ENCODE peak calls at places on chromosome 11, in four cellular contexts. L is IMR-90, E is H1, O is H9. X is an unnamed sample.
A peak's percentile ranks its signal among the peaks of the same experiment; 100 is the strongest.

GRCh38 chr11:88819616-88820015 is 246.2 kb downstream of the GRM5 start:
- DNase-seq in O (no peak), E (no peak), L (no peak), X (no peak)

GRCh38 chr11:692824-693414 is 2.1 kb downstream of the DEAF1 start:
- DNase-seq in L (no peak), E (no peak), O (no peak), X (no peak)

GRCh38 chr11:7278314-7278917 is 26.7 kb downstream of the SYT9 start:
- DNase-seq in O (peak; percentile 37), L (peak; percentile 34), E (no peak), X (peak; percentile 51)

GRCh38 chr11:58927393-58928081 is 11.8 kb upstream of the GLYATL1 start:
- DNase-seq in E (peak; percentile 95), O (peak; percentile 99), L (peak; percentile 29), X (peak; percentile 97)

GRCh38 chr11:44101098-44101497 is 5.6 kb downstream of the EXT2 start:
- DNase-seq in L (no peak), O (no peak), E (no peak), X (no peak)

GRCh38 chr11:62909107-62909894 is 11.9 kb downstream of the CHRM1 start:
- DNase-seq in O (peak; percentile 97), L (peak; percentile 73), E (peak; percentile 91), X (peak; percentile 99)

GRCh38 chr11:28228196-28228595 is 120.0 kb downstream of the METTL15 start:
- DNase-seq in L (peak; percentile 68), O (no peak), E (no peak), X (no peak)

GRCh38 chr11:87878373-87878779 is 296.9 kb downstream of the RAB38 start:
- DNase-seq in E (no peak), O (no peak), L (peak; percentile 57), X (peak; percentile 54)

GRCh38 chr11:13238879-13239514 is 38.6 kb upstream of the BMAL1 start:
- DNase-seq in E (no peak), L (peak; percentile 41), O (peak; percentile 72), X (peak; percentile 67)

GRCh38 chr11:9210224-9210921 is 54.8 kb downstream of the DENND5A start:
- DNase-seq in L (no peak), E (no peak), O (no peak), X (peak; percentile 28)

GRCh38 chr11:55726715-55727324 is 46.4 kb upstream of the OR5D13 start:
- DNase-seq in O (no peak), E (no peak), L (no peak), X (peak; percentile 7)

DNA sequence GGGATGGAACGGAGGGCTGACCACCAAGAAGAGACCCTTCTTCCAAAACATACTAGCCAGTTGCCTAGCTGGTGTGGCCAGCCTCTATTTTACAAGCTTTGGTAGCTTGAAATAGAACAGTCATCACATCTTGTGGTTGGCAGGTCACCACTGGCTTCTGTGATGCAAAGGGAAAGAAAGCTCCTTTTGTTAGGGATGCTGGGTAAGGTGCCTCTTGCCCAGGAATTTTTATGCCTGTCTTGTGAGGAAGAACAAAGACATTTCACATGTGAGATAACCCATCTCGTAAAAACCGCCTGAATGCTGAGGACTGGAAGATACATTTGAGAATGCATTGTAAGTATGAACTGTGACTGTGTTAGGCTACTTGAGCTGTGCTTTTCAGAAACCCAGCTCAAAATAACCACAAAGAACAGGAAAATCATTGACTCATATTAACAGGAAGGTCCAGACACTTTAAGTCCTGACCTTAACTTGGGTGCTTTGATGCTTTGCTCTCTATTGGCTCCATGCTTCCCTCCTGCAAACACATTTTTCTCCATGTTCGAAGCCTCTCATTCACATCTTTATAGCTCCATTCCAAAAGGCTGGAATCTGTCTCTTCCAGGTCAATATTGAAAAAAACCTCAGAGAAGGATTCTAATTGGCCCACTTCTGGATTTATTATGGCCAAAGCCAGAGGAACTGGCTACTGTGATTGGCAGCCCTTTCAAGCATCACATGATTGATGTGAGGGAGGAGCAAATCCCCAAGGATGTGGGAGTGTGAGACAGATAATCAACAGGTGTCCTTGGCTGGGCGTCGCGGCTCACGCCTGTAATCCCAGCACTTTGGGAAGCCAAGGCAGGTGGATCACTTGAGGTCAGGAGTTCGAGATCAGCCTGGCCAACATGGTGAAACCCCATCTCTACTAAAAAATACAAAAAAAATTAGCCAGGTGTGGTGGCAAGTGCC is 53.9 kb downstream of the MICAL2 start:
- DNase-seq in L (peak; percentile 91), O (no peak), E (no peak), X (no peak)
- H4K5ac ChIP-seq in L (peak overlapping the region; percentile 0), O (no peak overlapping the region), E (no peak overlapping the region), X (no peak overlapping the region)

GRCh38 chr11:77055056-77055680 is 11.6 kb upstream of the CAPN5 start:
- DNase-seq in L (no peak), E (no peak), O (no peak), X (no peak)

GRCh38 chr11:77054018-77054417 is 12.8 kb upstream of the CAPN5 start:
- DNase-seq in L (no peak), E (no peak), O (no peak), X (no peak)

GRCh38 chr11:77051511-77051910 is 15.3 kb upstream of the CAPN5 start:
- DNase-seq in E (no peak), O (no peak), L (no peak), X (no peak)

GRCh38 chr11:77052531-77052930 is 14.2 kb upstream of the CAPN5 start:
- DNase-seq in O (no peak), L (no peak), E (no peak), X (no peak)

GRCh38 chr11:77053217-77054013 is 13.4 kb upstream of the CAPN5 start:
- DNase-seq in E (no peak), O (no peak), L (no peak), X (peak; percentile 32)
- H3K18ac ChIP-seq in E (no peak overlapping the region), O (no peak overlapping the region), L (no peak overlapping the region), X (no peak overlapping the region)

GRCh38 chr11:15967166-15967565 is 389.2 kb downstream of the SOX6 start:
- DNase-seq in E (no peak), O (no peak), L (no peak), X (peak; percentile 61)
- H2BK15ac ChIP-seq in E (no peak overlapping the region), O (no peak overlapping the region), L (no peak overlapping the region), X (no peak overlapping the region)

GRCh38 chr11:93741094-93741881 is at the start of the genes C11orf54 and TAF1D:
- DNase-seq in O (peak; percentile 96), E (peak; percentile 88), L (peak; percentile 97), X (peak; percentile 99)
- H4K5ac ChIP-seq in O (peak within 1 kb of the TSS; percentile 54), E (peak within 1 kb of the TSS; percentile 95), L (peak within 1 kb of the TSS; percentile 85), X (peak within 1 kb of the TSS; percentile 59)

GRCh38 chr11:71544525-71545214 is 3.5 kb upstream of the KRTAP5-9 start:
- DNase-seq in O (no peak), L (no peak), E (no peak), X (peak; percentile 36)
- H3K18ac ChIP-seq in O (no peak overlapping the region), L (no peak overlapping the region), E (no peak overlapping the region), X (no peak overlapping the region)

DNA sequence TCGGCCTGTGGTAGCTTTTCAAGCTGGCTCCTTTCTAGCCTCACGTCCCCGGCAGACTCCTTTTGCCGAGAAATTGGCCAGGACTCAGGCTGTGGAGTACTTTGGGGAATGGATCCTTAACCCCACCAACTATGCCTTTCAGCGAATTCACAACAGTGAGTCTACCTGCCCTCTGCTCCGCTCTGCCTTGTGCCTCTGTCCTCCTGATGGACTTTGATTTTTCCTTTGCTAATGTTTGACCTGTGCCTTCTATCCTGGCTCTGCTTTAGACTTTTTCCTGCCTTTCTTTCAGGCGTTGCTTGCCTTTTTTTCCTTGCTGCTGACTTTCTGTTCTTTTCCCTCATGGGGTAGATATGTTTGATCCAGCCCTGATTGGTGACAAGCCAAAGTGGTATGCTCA is 12.5 kb downstream of the MADD start:
- DNase-seq in L (no peak), E (no peak), O (no peak), X (no peak)
- H2BK15ac ChIP-seq in L (no peak overlapping the region), E (no peak overlapping the region), O (no peak overlapping the region), X (no peak overlapping the region)

GRCh38 chr11:126628790-126629621 is 273.5 kb downstream of the ST3GAL4 start:
- DNase-seq in L (peak; percentile 55), E (no peak), O (no peak), X (peak; percentile 39)
- H4K5ac ChIP-seq in L (no peak overlapping the region), E (no peak overlapping the region), O (no peak overlapping the region), X (no peak overlapping the region)

GRCh38 chr11:134574425-134574824 is 162.4 kb upstream of the B3GAT1 start:
- DNase-seq in O (no peak), E (no peak), L (no peak), X (no peak)

GRCh38 chr11:134572741-134573675 is 161.0 kb upstream of the B3GAT1 start:
- DNase-seq in E (no peak), O (no peak), L (no peak), X (no peak)

GRCh38 chr11:134573857-134574256 is 161.8 kb upstream of the B3GAT1 start:
- DNase-seq in O (no peak), E (no peak), L (no peak), X (no peak)

GRCh38 chr11:134569195-134569594 is 157.2 kb upstream of the B3GAT1 start:
- DNase-seq in L (no peak), O (no peak), E (no peak), X (no peak)

GRCh38 chr11:134571301-134571700 is 159.3 kb upstream of the B3GAT1 start:
- DNase-seq in O (no peak), L (no peak), E (no peak), X (no peak)
- H3K18ac ChIP-seq in O (no peak overlapping the region), L (no peak overlapping the region), E (no peak overlapping the region), X (no peak overlapping the region)

GRCh38 chr11:65382804-65383368 is 440 bp upstream of the SLC25A45 start:
- DNase-seq in O (peak; percentile 26), L (no peak), E (no peak), X (no peak)
- H2BK15ac ChIP-seq in O (no peak overlapping the region), L (peak overlapping the region; percentile 78), E (no peak overlapping the region), X (no peak overlapping the region)